ENCODE peak calls at places on chromosome 7, in seven cellular contexts. One of them, this sample, is unnamed.

GRCh38 chr7:92633211-92633906 is 43.2 kb upstream of the FAM133B start:
- DNase-seq in BE2C: peak; percentile 34
- DNase-seq in chondrocyte: no peak
- DNase-seq in NB4: peak; percentile 86
- DNase-seq in AG09319: peak; percentile 54
- DNase-seq in progenitor cell of endocrine pancreas: no peak
- DNase-seq in left lung: no peak
- DNase-seq in this sample: no peak

GRCh38 chr7:51356849-51357516 is 40.4 kb upstream of the COBL start:
- DNase-seq in NB4: no peak
- DNase-seq in chondrocyte: no peak
- DNase-seq in BE2C: no peak
- DNase-seq in left lung: no peak
- DNase-seq in progenitor cell of endocrine pancreas: no peak
- DNase-seq in AG09319: no peak
- DNase-seq in this sample: no peak

GRCh38 chr7:141161959-141162547 is 88.2 kb downstream of the TMEM178B start:
- DNase-seq in AG09319: no peak
- DNase-seq in NB4: no peak
- DNase-seq in chondrocyte: no peak
- DNase-seq in BE2C: no peak
- DNase-seq in progenitor cell of endocrine pancreas: no peak
- DNase-seq in left lung: no peak
- DNase-seq in this sample: no peak

GRCh38 chr7:94333810-94334209 is 60.9 kb upstream of the COL1A2 start:
- DNase-seq in left lung: no peak
- DNase-seq in chondrocyte: no peak
- DNase-seq in AG09319: no peak
- DNase-seq in NB4: no peak
- DNase-seq in BE2C: no peak
- DNase-seq in progenitor cell of endocrine pancreas: no peak
- DNase-seq in this sample: no peak

GRCh38 chr7:79988642-79989041 is 146.0 kb upstream of the GNAI1 start:
- DNase-seq in BE2C: no peak
- DNase-seq in chondrocyte: no peak
- DNase-seq in AG09319: no peak
- DNase-seq in NB4: no peak
- DNase-seq in left lung: no peak
- DNase-seq in progenitor cell of endocrine pancreas: no peak
- DNase-seq in this sample: no peak

GRCh38 chr7:151774951-151775350 is 102.0 kb downstream of the PRKAG2 start:
- DNase-seq in NB4: no peak
- DNase-seq in AG09319: no peak
- DNase-seq in chondrocyte: peak; percentile 61
- DNase-seq in progenitor cell of endocrine pancreas: no peak
- DNase-seq in BE2C: no peak
- DNase-seq in left lung: peak; percentile 23
- DNase-seq in this sample: no peak

GRCh38 chr7:68038621-68039314 is 1042.1 kb downstream of the TYW1 start:
- DNase-seq in chondrocyte: no peak
- DNase-seq in progenitor cell of endocrine pancreas: no peak
- DNase-seq in NB4: no peak
- DNase-seq in AG09319: no peak
- DNase-seq in BE2C: no peak
- DNase-seq in left lung: no peak
- DNase-seq in this sample: no peak

GRCh38 chr7:151088856-151089699 is 2.8 kb downstream of the AGAP3 start:
- DNase-seq in BE2C: peak; percentile 74
- DNase-seq in left lung: peak; percentile 89
- DNase-seq in AG09319: no peak
- DNase-seq in chondrocyte: no peak
- DNase-seq in NB4: no peak
- DNase-seq in progenitor cell of endocrine pancreas: no peak
- DNase-seq in this sample: peak; percentile 83

GRCh38 chr7:770786-771185 is 43.7 kb upstream of the PRKAR1B start:
- DNase-seq in BE2C: no peak
- DNase-seq in AG09319: no peak
- DNase-seq in chondrocyte: no peak
- DNase-seq in progenitor cell of endocrine pancreas: no peak
- DNase-seq in left lung: no peak
- DNase-seq in NB4: no peak
- DNase-seq in this sample: no peak

GRCh38 chr7:135755351-135755753 is 6.7 kb upstream of the FAM180A start:
- DNase-seq in NB4: no peak
- DNase-seq in left lung: no peak
- DNase-seq in BE2C: no peak
- DNase-seq in progenitor cell of endocrine pancreas: no peak
- DNase-seq in AG09319: no peak
- DNase-seq in chondrocyte: no peak
- DNase-seq in this sample: no peak

GRCh38 chr7:148129023-148129422 is 461.5 kb upstream of the C7orf33 start:
- DNase-seq in chondrocyte: no peak
- DNase-seq in left lung: no peak
- DNase-seq in AG09319: no peak
- DNase-seq in BE2C: no peak
- DNase-seq in progenitor cell of endocrine pancreas: no peak
- DNase-seq in NB4: no peak
- DNase-seq in this sample: no peak

GRCh38 chr7:29014725-29015124 is 56.6 kb upstream of the TRIL start:
- DNase-seq in NB4: no peak
- DNase-seq in left lung: no peak
- DNase-seq in chondrocyte: no peak
- DNase-seq in AG09319: no peak
- DNase-seq in progenitor cell of endocrine pancreas: no peak
- DNase-seq in BE2C: no peak
- DNase-seq in this sample: no peak

GRCh38 chr7:25894902-25895791 is 256.9 kb upstream of the NFE2L3 start:
- DNase-seq in progenitor cell of endocrine pancreas: peak; percentile 67
- DNase-seq in left lung: peak; percentile 70
- DNase-seq in AG09319: no peak
- DNase-seq in BE2C: peak; percentile 77
- DNase-seq in NB4: peak; percentile 93
- DNase-seq in chondrocyte: no peak
- DNase-seq in this sample: peak; percentile 91

GRCh38 chr7:30556854-30557644 is 37.6 kb upstream of the GARS1 start:
- DNase-seq in NB4: no peak
- DNase-seq in AG09319: no peak
- DNase-seq in chondrocyte: no peak
- DNase-seq in left lung: no peak
- DNase-seq in BE2C: no peak
- DNase-seq in progenitor cell of endocrine pancreas: no peak
- DNase-seq in this sample: peak; percentile 75

GRCh38 chr7:26633557-26633956 is 230.8 kb downstream of the SKAP2 start:
- DNase-seq in chondrocyte: no peak
- DNase-seq in progenitor cell of endocrine pancreas: no peak
- DNase-seq in left lung: no peak
- DNase-seq in AG09319: no peak
- DNase-seq in NB4: no peak
- DNase-seq in BE2C: no peak
- DNase-seq in this sample: no peak

GRCh38 chr7:48242846-48243245 is 71.6 kb downstream of the ABCA13 start:
- DNase-seq in progenitor cell of endocrine pancreas: no peak
- DNase-seq in chondrocyte: no peak
- DNase-seq in left lung: no peak
- DNase-seq in BE2C: no peak
- DNase-seq in AG09319: no peak
- DNase-seq in NB4: no peak
- DNase-seq in this sample: no peak

GRCh38 chr7:148474421-148474820 is 116.1 kb upstream of the C7orf33 start:
- DNase-seq in progenitor cell of endocrine pancreas: no peak
- DNase-seq in NB4: no peak
- DNase-seq in chondrocyte: no peak
- DNase-seq in left lung: no peak
- DNase-seq in BE2C: no peak
- DNase-seq in AG09319: no peak
- DNase-seq in this sample: no peak

GRCh38 chr7:69934475-69934903 is 336.2 kb downstream of the AUTS2 start:
- DNase-seq in chondrocyte: no peak
- DNase-seq in left lung: no peak
- DNase-seq in BE2C: peak; percentile 83
- DNase-seq in progenitor cell of endocrine pancreas: no peak
- DNase-seq in AG09319: no peak
- DNase-seq in NB4: no peak
- DNase-seq in this sample: no peak

GRCh38 chr7:92279429-92280031 is 33.8 kb downstream of the ANKIB1 start:
- DNase-seq in chondrocyte: no peak
- DNase-seq in progenitor cell of endocrine pancreas: no peak
- DNase-seq in BE2C: no peak
- DNase-seq in AG09319: no peak
- DNase-seq in left lung: no peak
- DNase-seq in NB4: no peak
- DNase-seq in this sample: no peak

GRCh38 chr7:129993275-129993674 is 40.5 kb upstream of the UBE2H start:
- DNase-seq in chondrocyte: no peak
- DNase-seq in BE2C: no peak
- DNase-seq in progenitor cell of endocrine pancreas: no peak
- DNase-seq in left lung: no peak
- DNase-seq in NB4: no peak
- DNase-seq in AG09319: peak; percentile 32
- DNase-seq in this sample: no peak

GRCh38 chr7:101537935-101538595 is 91.0 kb downstream of the MYL10 start:
- DNase-seq in progenitor cell of endocrine pancreas: no peak
- DNase-seq in NB4: peak; percentile 59
- DNase-seq in BE2C: no peak
- DNase-seq in chondrocyte: no peak
- DNase-seq in left lung: no peak
- DNase-seq in AG09319: no peak
- DNase-seq in this sample: no peak

GRCh38 chr7:101539784-101540183 is 89.3 kb downstream of the MYL10 start:
- DNase-seq in NB4: no peak
- DNase-seq in chondrocyte: peak; percentile 79
- DNase-seq in AG09319: no peak
- DNase-seq in progenitor cell of endocrine pancreas: no peak
- DNase-seq in left lung: no peak
- DNase-seq in BE2C: no peak
- DNase-seq in this sample: no peak

GRCh38 chr7:101536668-101537067 is 92.4 kb downstream of the MYL10 start:
- DNase-seq in AG09319: no peak
- DNase-seq in NB4: no peak
- DNase-seq in BE2C: no peak
- DNase-seq in chondrocyte: no peak
- DNase-seq in left lung: no peak
- DNase-seq in progenitor cell of endocrine pancreas: no peak
- DNase-seq in this sample: no peak

GRCh38 chr7:101537205-101537604 is 91.9 kb downstream of the MYL10 start:
- DNase-seq in AG09319: no peak
- DNase-seq in left lung: no peak
- DNase-seq in NB4: no peak
- DNase-seq in chondrocyte: peak; percentile 47
- DNase-seq in BE2C: no peak
- DNase-seq in progenitor cell of endocrine pancreas: no peak
- DNase-seq in this sample: no peak

GRCh38 chr7:101538596-101539459 is 90.3 kb downstream of the MYL10 start:
- DNase-seq in progenitor cell of endocrine pancreas: peak; percentile 67
- DNase-seq in NB4: peak; percentile 77
- DNase-seq in chondrocyte: peak; percentile 87
- DNase-seq in left lung: no peak
- DNase-seq in BE2C: peak; percentile 73
- DNase-seq in AG09319: no peak
- DNase-seq in this sample: peak; percentile 83
- TF ChIP-seq CTCF in progenitor cell of endocrine pancreas: peak; percentile 92
- TF ChIP-seq CTCF in NB4: peak; percentile 97
- TF ChIP-seq CTCF in chondrocyte: peak; percentile 94
- TF ChIP-seq CTCF in left lung: peak; percentile 90
- TF ChIP-seq CTCF in BE2C: peak; percentile 85
- TF ChIP-seq CTCF in AG09319: peak; percentile 89
- TF ChIP-seq CTCF in this sample: peak; percentile 97

GRCh38 chr7:33423646-33424020 is 294.3 kb downstream of the BBS9 start:
- DNase-seq in AG09319: no peak
- DNase-seq in BE2C: peak; percentile 11
- DNase-seq in NB4: peak; percentile 61
- DNase-seq in progenitor cell of endocrine pancreas: no peak
- DNase-seq in chondrocyte: no peak
- DNase-seq in left lung: no peak
- DNase-seq in this sample: no peak

GRCh38 chr7:33422825-33423645 is 293.7 kb downstream of the BBS9 start:
- DNase-seq in AG09319: no peak
- DNase-seq in BE2C: no peak
- DNase-seq in left lung: no peak
- DNase-seq in chondrocyte: no peak
- DNase-seq in NB4: no peak
- DNase-seq in progenitor cell of endocrine pancreas: no peak
- DNase-seq in this sample: no peak

GRCh38 chr7:33420311-33420710 is 290.9 kb downstream of the BBS9 start:
- DNase-seq in NB4: no peak
- DNase-seq in left lung: no peak
- DNase-seq in progenitor cell of endocrine pancreas: no peak
- DNase-seq in chondrocyte: no peak
- DNase-seq in BE2C: no peak
- DNase-seq in AG09319: no peak
- DNase-seq in this sample: no peak

GRCh38 chr7:33418251-33418701 is 288.9 kb downstream of the BBS9 start:
- DNase-seq in left lung: no peak
- DNase-seq in AG09319: no peak
- DNase-seq in BE2C: no peak
- DNase-seq in NB4: no peak
- DNase-seq in progenitor cell of endocrine pancreas: no peak
- DNase-seq in chondrocyte: no peak
- DNase-seq in this sample: no peak

DNA sequence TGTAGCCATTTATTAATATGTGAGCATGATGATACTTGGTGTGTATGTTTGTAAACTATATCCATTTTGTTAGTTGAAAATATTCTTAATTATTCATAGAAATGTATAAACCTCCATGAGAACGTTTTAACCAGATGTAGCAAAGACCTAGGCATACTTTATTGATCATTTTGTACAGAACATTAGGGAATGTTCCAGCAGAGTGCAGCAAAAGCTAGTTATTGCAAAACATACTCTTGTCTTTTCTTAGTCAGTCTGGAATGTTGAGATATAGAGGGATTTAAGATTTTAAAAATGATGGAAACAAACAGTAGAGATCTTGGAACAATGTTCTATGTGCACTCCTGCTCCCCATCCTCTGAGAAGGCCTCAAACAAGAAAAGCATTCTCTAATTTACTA is 292.0 kb downstream of the BBS9 start:
- DNase-seq in progenitor cell of endocrine pancreas: no peak
- DNase-seq in BE2C: no peak
- DNase-seq in chondrocyte: no peak
- DNase-seq in NB4: no peak
- DNase-seq in left lung: no peak
- DNase-seq in AG09319: no peak
- DNase-seq in this sample: no peak
- TF ChIP-seq CTCF in progenitor cell of endocrine pancreas: peak; percentile 7
- TF ChIP-seq CTCF in BE2C: no peak
- TF ChIP-seq CTCF in chondrocyte: peak; percentile 66
- TF ChIP-seq CTCF in NB4: no peak
- TF ChIP-seq CTCF in left lung: no peak
- TF ChIP-seq CTCF in AG09319: peak; percentile 14
- TF ChIP-seq CTCF in this sample: no peak

GRCh38 chr7:82164813-82165212 is 278.8 kb downstream of the CACNA2D1 start:
- DNase-seq in BE2C: peak; percentile 48
- DNase-seq in AG09319: peak; percentile 42
- DNase-seq in NB4: no peak
- DNase-seq in progenitor cell of endocrine pancreas: no peak
- DNase-seq in left lung: no peak
- DNase-seq in chondrocyte: no peak
- DNase-seq in this sample: peak; percentile 29
- TF ChIP-seq CTCF in BE2C: peak; percentile 65
- TF ChIP-seq CTCF in AG09319: peak; percentile 43
- TF ChIP-seq CTCF in NB4: peak; percentile 32
- TF ChIP-seq CTCF in progenitor cell of endocrine pancreas: no peak
- TF ChIP-seq CTCF in left lung: no peak
- TF ChIP-seq CTCF in chondrocyte: peak; percentile 77
- TF ChIP-seq CTCF in this sample: no peak

GRCh38 chr7:5526190-5527037 is 102.8 kb upstream of the TNRC18 start:
- DNase-seq in progenitor cell of endocrine pancreas: no peak
- DNase-seq in AG09319: peak; percentile 52
- DNase-seq in NB4: peak; percentile 75
- DNase-seq in BE2C: peak; percentile 46
- DNase-seq in left lung: peak; percentile 67
- DNase-seq in chondrocyte: no peak
- DNase-seq in this sample: no peak
- TF ChIP-seq CTCF in progenitor cell of endocrine pancreas: no peak
- TF ChIP-seq CTCF in AG09319: no peak
- TF ChIP-seq CTCF in NB4: no peak
- TF ChIP-seq CTCF in BE2C: no peak
- TF ChIP-seq CTCF in left lung: peak; percentile 8
- TF ChIP-seq CTCF in chondrocyte: peak; percentile 21
- TF ChIP-seq CTCF in this sample: no peak